ENCODE peak calls at places on chromosomes 7 and 10, in ten cellular contexts. One of them, this sample, is unnamed.
A peak's percentile ranks its signal among the peaks of the same experiment; 100 is the strongest.

GRCh38 chr7:47197508-47197907 is 384.4 kb downstream of the TNS3 start:
- DNase-seq in activated T-helper 1 cell treated with anti-CD3 and anti-CD28 coated beads, Interleukin-2, amount 50 U/mL, for 16 hours: no peak
- DNase-seq in amniotic stem cell: no peak
- DNase-seq in GM12892: no peak
- DNase-seq in AG10803: no peak
- DNase-seq in osteocyte: no peak
- DNase-seq in astrocyte of the spinal cord: no peak
- DNase-seq in NCI-H1105: no peak
- DNase-seq in cardiac fibroblast: no peak
- DNase-seq in NT2/D1: no peak
- DNase-seq in this sample: no peak

GRCh38 chr10:74842301-74842700 is 15.9 kb downstream of the KAT6B start:
- DNase-seq in GM12892: no peak
- DNase-seq in NT2/D1: no peak
- DNase-seq in NCI-H1105: no peak
- DNase-seq in AG10803: peak; percentile 46
- DNase-seq in osteocyte: no peak
- DNase-seq in astrocyte of the spinal cord: no peak
- DNase-seq in amniotic stem cell: no peak
- DNase-seq in cardiac fibroblast: no peak
- DNase-seq in activated T-helper 1 cell treated with anti-CD3 and anti-CD28 coated beads, Interleukin-2, amount 50 U/mL, for 16 hours: no peak
- DNase-seq in this sample: peak; percentile 15

GRCh38 chr10:122154733-122155366 is 116.2 kb upstream of the BTBD16 start:
- DNase-seq in GM12892: no peak
- DNase-seq in astrocyte of the spinal cord: peak; percentile 68
- DNase-seq in amniotic stem cell: no peak
- DNase-seq in osteocyte: no peak
- DNase-seq in NT2/D1: no peak
- DNase-seq in NCI-H1105: no peak
- DNase-seq in cardiac fibroblast: peak; percentile 71
- DNase-seq in AG10803: peak; percentile 76
- DNase-seq in activated T-helper 1 cell treated with anti-CD3 and anti-CD28 coated beads, Interleukin-2, amount 50 U/mL, for 16 hours: no peak
- DNase-seq in this sample: no peak

GRCh38 chr7:90563286-90563685 is 32.8 kb upstream of the CDK14 start:
- DNase-seq in amniotic stem cell: no peak
- DNase-seq in osteocyte: no peak
- DNase-seq in cardiac fibroblast: peak; percentile 25
- DNase-seq in NT2/D1: no peak
- DNase-seq in NCI-H1105: no peak
- DNase-seq in activated T-helper 1 cell treated with anti-CD3 and anti-CD28 coated beads, Interleukin-2, amount 50 U/mL, for 16 hours: no peak
- DNase-seq in GM12892: no peak
- DNase-seq in AG10803: peak; percentile 76
- DNase-seq in astrocyte of the spinal cord: no peak
- DNase-seq in this sample: peak; percentile 14

GRCh38 chr7:77982926-77983550 is 184.5 kb downstream of the PHTF2 start:
- DNase-seq in cardiac fibroblast: no peak
- DNase-seq in GM12892: no peak
- DNase-seq in amniotic stem cell: no peak
- DNase-seq in AG10803: no peak
- DNase-seq in osteocyte: no peak
- DNase-seq in astrocyte of the spinal cord: no peak
- DNase-seq in NCI-H1105: no peak
- DNase-seq in NT2/D1: no peak
- DNase-seq in activated T-helper 1 cell treated with anti-CD3 and anti-CD28 coated beads, Interleukin-2, amount 50 U/mL, for 16 hours: no peak
- DNase-seq in this sample: no peak

GRCh38 chr7:42733040-42733439 is 178.8 kb downstream of the C7orf25 start:
- DNase-seq in GM12892: no peak
- DNase-seq in AG10803: no peak
- DNase-seq in NCI-H1105: no peak
- DNase-seq in osteocyte: no peak
- DNase-seq in activated T-helper 1 cell treated with anti-CD3 and anti-CD28 coated beads, Interleukin-2, amount 50 U/mL, for 16 hours: no peak
- DNase-seq in astrocyte of the spinal cord: no peak
- DNase-seq in amniotic stem cell: no peak
- DNase-seq in NT2/D1: no peak
- DNase-seq in cardiac fibroblast: no peak
- DNase-seq in this sample: no peak

GRCh38 chr7:26398436-26399308 is 107.0 kb downstream of the SNX10 start:
- DNase-seq in cardiac fibroblast: peak; percentile 37
- DNase-seq in NCI-H1105: peak; percentile 56
- DNase-seq in activated T-helper 1 cell treated with anti-CD3 and anti-CD28 coated beads, Interleukin-2, amount 50 U/mL, for 16 hours: no peak
- DNase-seq in GM12892: peak; percentile 66
- DNase-seq in AG10803: peak; percentile 44
- DNase-seq in NT2/D1: no peak
- DNase-seq in astrocyte of the spinal cord: peak; percentile 13
- DNase-seq in amniotic stem cell: no peak
- DNase-seq in osteocyte: no peak
- DNase-seq in this sample: peak; percentile 14

GRCh38 chr7:112897839-112898431 is 107.7 kb upstream of the TMEM168 start:
- DNase-seq in NT2/D1: no peak
- DNase-seq in NCI-H1105: no peak
- DNase-seq in activated T-helper 1 cell treated with anti-CD3 and anti-CD28 coated beads, Interleukin-2, amount 50 U/mL, for 16 hours: no peak
- DNase-seq in osteocyte: no peak
- DNase-seq in cardiac fibroblast: no peak
- DNase-seq in amniotic stem cell: no peak
- DNase-seq in AG10803: no peak
- DNase-seq in astrocyte of the spinal cord: no peak
- DNase-seq in GM12892: no peak
- DNase-seq in this sample: no peak

GRCh38 chr10:73802276-73802991 is 9.0 kb downstream of the NDST2 start:
- DNase-seq in osteocyte: no peak
- DNase-seq in activated T-helper 1 cell treated with anti-CD3 and anti-CD28 coated beads, Interleukin-2, amount 50 U/mL, for 16 hours: no peak
- DNase-seq in GM12892: no peak
- DNase-seq in NT2/D1: no peak
- DNase-seq in AG10803: no peak
- DNase-seq in amniotic stem cell: no peak
- DNase-seq in cardiac fibroblast: no peak
- DNase-seq in astrocyte of the spinal cord: no peak
- DNase-seq in NCI-H1105: no peak
- DNase-seq in this sample: no peak

GRCh38 chr7:76327610-76328009 is 25.1 kb downstream of the HSPB1 start:
- DNase-seq in GM12892: no peak
- DNase-seq in amniotic stem cell: no peak
- DNase-seq in AG10803: no peak
- DNase-seq in activated T-helper 1 cell treated with anti-CD3 and anti-CD28 coated beads, Interleukin-2, amount 50 U/mL, for 16 hours: no peak
- DNase-seq in NCI-H1105: no peak
- DNase-seq in cardiac fibroblast: no peak
- DNase-seq in astrocyte of the spinal cord: no peak
- DNase-seq in NT2/D1: no peak
- DNase-seq in osteocyte: no peak
- DNase-seq in this sample: no peak

GRCh38 chr10:131119626-131120355 is 191.7 kb downstream of the TCERG1L start:
- DNase-seq in NCI-H1105: no peak
- DNase-seq in GM12892: no peak
- DNase-seq in amniotic stem cell: no peak
- DNase-seq in NT2/D1: no peak
- DNase-seq in cardiac fibroblast: no peak
- DNase-seq in AG10803: no peak
- DNase-seq in astrocyte of the spinal cord: no peak
- DNase-seq in osteocyte: no peak
- DNase-seq in activated T-helper 1 cell treated with anti-CD3 and anti-CD28 coated beads, Interleukin-2, amount 50 U/mL, for 16 hours: no peak
- DNase-seq in this sample: no peak

GRCh38 chr10:133030126-133030525 is 57.6 kb upstream of the ADGRA1 start:
- DNase-seq in osteocyte: no peak
- DNase-seq in cardiac fibroblast: no peak
- DNase-seq in NT2/D1: no peak
- DNase-seq in activated T-helper 1 cell treated with anti-CD3 and anti-CD28 coated beads, Interleukin-2, amount 50 U/mL, for 16 hours: no peak
- DNase-seq in AG10803: no peak
- DNase-seq in astrocyte of the spinal cord: no peak
- DNase-seq in NCI-H1105: no peak
- DNase-seq in GM12892: no peak
- DNase-seq in amniotic stem cell: no peak
- DNase-seq in this sample: no peak

GRCh38 chr7:131511774-131512535 is 44.5 kb downstream of the PODXL start:
- DNase-seq in cardiac fibroblast: peak; percentile 41
- DNase-seq in NT2/D1: no peak
- DNase-seq in amniotic stem cell: no peak
- DNase-seq in astrocyte of the spinal cord: no peak
- DNase-seq in osteocyte: peak; percentile 34
- DNase-seq in AG10803: peak; percentile 38
- DNase-seq in GM12892: no peak
- DNase-seq in activated T-helper 1 cell treated with anti-CD3 and anti-CD28 coated beads, Interleukin-2, amount 50 U/mL, for 16 hours: no peak
- DNase-seq in NCI-H1105: no peak
- DNase-seq in this sample: no peak

GRCh38 chr7:44184221-44184873 is 4.9 kb downstream of the GCK start:
- DNase-seq in GM12892: no peak
- DNase-seq in activated T-helper 1 cell treated with anti-CD3 and anti-CD28 coated beads, Interleukin-2, amount 50 U/mL, for 16 hours: no peak
- DNase-seq in amniotic stem cell: peak; percentile 65
- DNase-seq in NT2/D1: no peak
- DNase-seq in cardiac fibroblast: peak; percentile 59
- DNase-seq in osteocyte: peak; percentile 84
- DNase-seq in astrocyte of the spinal cord: peak; percentile 93
- DNase-seq in AG10803: peak; percentile 70
- DNase-seq in NCI-H1105: no peak
- DNase-seq in this sample: peak; percentile 90

GRCh38 chr7:33423646-33424020 is 294.3 kb downstream of the BBS9 start:
- DNase-seq in osteocyte: no peak
- DNase-seq in NT2/D1: peak; percentile 67
- DNase-seq in AG10803: no peak
- DNase-seq in activated T-helper 1 cell treated with anti-CD3 and anti-CD28 coated beads, Interleukin-2, amount 50 U/mL, for 16 hours: no peak
- DNase-seq in NCI-H1105: no peak
- DNase-seq in GM12892: peak; percentile 0
- DNase-seq in amniotic stem cell: no peak
- DNase-seq in cardiac fibroblast: peak; percentile 8
- DNase-seq in astrocyte of the spinal cord: no peak
- DNase-seq in this sample: peak; percentile 10

GRCh38 chr7:139875821-139876241 is 46.8 kb downstream of the TBXAS1 start:
- DNase-seq in NCI-H1105: no peak
- DNase-seq in astrocyte of the spinal cord: no peak
- DNase-seq in osteocyte: peak; percentile 48
- DNase-seq in amniotic stem cell: no peak
- DNase-seq in AG10803: no peak
- DNase-seq in GM12892: no peak
- DNase-seq in cardiac fibroblast: peak; percentile 37
- DNase-seq in activated T-helper 1 cell treated with anti-CD3 and anti-CD28 coated beads, Interleukin-2, amount 50 U/mL, for 16 hours: no peak
- DNase-seq in NT2/D1: no peak
- DNase-seq in this sample: peak; percentile 27

GRCh38 chr10:108360187-108360586 is 1195.7 kb upstream of the SORCS1 start:
- DNase-seq in cardiac fibroblast: no peak
- DNase-seq in astrocyte of the spinal cord: peak; percentile 55
- DNase-seq in GM12892: no peak
- DNase-seq in osteocyte: no peak
- DNase-seq in NCI-H1105: no peak
- DNase-seq in AG10803: peak; percentile 27
- DNase-seq in activated T-helper 1 cell treated with anti-CD3 and anti-CD28 coated beads, Interleukin-2, amount 50 U/mL, for 16 hours: no peak
- DNase-seq in NT2/D1: no peak
- DNase-seq in amniotic stem cell: no peak
- DNase-seq in this sample: no peak

GRCh38 chr7:102065226-102065625 is 221.4 kb upstream of the SH2B2 start:
- DNase-seq in osteocyte: no peak
- DNase-seq in NT2/D1: no peak
- DNase-seq in GM12892: no peak
- DNase-seq in NCI-H1105: no peak
- DNase-seq in cardiac fibroblast: no peak
- DNase-seq in amniotic stem cell: no peak
- DNase-seq in astrocyte of the spinal cord: no peak
- DNase-seq in AG10803: no peak
- DNase-seq in activated T-helper 1 cell treated with anti-CD3 and anti-CD28 coated beads, Interleukin-2, amount 50 U/mL, for 16 hours: no peak
- DNase-seq in this sample: no peak

GRCh38 chr7:35714862-35715261 is 19.9 kb upstream of the HERPUD2 start:
- DNase-seq in NT2/D1: no peak
- DNase-seq in cardiac fibroblast: no peak
- DNase-seq in GM12892: no peak
- DNase-seq in astrocyte of the spinal cord: no peak
- DNase-seq in osteocyte: no peak
- DNase-seq in AG10803: no peak
- DNase-seq in activated T-helper 1 cell treated with anti-CD3 and anti-CD28 coated beads, Interleukin-2, amount 50 U/mL, for 16 hours: no peak
- DNase-seq in amniotic stem cell: no peak
- DNase-seq in NCI-H1105: no peak
- DNase-seq in this sample: no peak

GRCh38 chr10:101052285-101052684 is 9.5 kb upstream of the KAZALD1 start:
- DNase-seq in AG10803: peak; percentile 85
- DNase-seq in NT2/D1: no peak
- DNase-seq in amniotic stem cell: peak; percentile 42
- DNase-seq in osteocyte: no peak
- DNase-seq in activated T-helper 1 cell treated with anti-CD3 and anti-CD28 coated beads, Interleukin-2, amount 50 U/mL, for 16 hours: no peak
- DNase-seq in NCI-H1105: no peak
- DNase-seq in cardiac fibroblast: peak; percentile 80
- DNase-seq in GM12892: no peak
- DNase-seq in astrocyte of the spinal cord: peak; percentile 69
- DNase-seq in this sample: peak; percentile 84

GRCh38 chr7:37986780-37987380 is 66.4 kb downstream of the EPDR1 start:
- DNase-seq in NT2/D1: peak; percentile 88
- DNase-seq in amniotic stem cell: no peak
- DNase-seq in GM12892: no peak
- DNase-seq in osteocyte: no peak
- DNase-seq in activated T-helper 1 cell treated with anti-CD3 and anti-CD28 coated beads, Interleukin-2, amount 50 U/mL, for 16 hours: no peak
- DNase-seq in cardiac fibroblast: no peak
- DNase-seq in AG10803: peak; percentile 57
- DNase-seq in NCI-H1105: no peak
- DNase-seq in astrocyte of the spinal cord: peak; percentile 93
- DNase-seq in this sample: peak; percentile 91

GRCh38 chr10:132858121-132859081 is 72.5 kb upstream of the NKX6-2 start:
- DNase-seq in amniotic stem cell: no peak
- DNase-seq in GM12892: no peak
- DNase-seq in astrocyte of the spinal cord: no peak
- DNase-seq in cardiac fibroblast: no peak
- DNase-seq in NT2/D1: no peak
- DNase-seq in NCI-H1105: no peak
- DNase-seq in osteocyte: no peak
- DNase-seq in AG10803: no peak
- DNase-seq in activated T-helper 1 cell treated with anti-CD3 and anti-CD28 coated beads, Interleukin-2, amount 50 U/mL, for 16 hours: peak; percentile 3
- DNase-seq in this sample: no peak

GRCh38 chr7:127678947-127679346 is 27.0 kb downstream of the SND1 start:
- DNase-seq in NCI-H1105: no peak
- DNase-seq in astrocyte of the spinal cord: peak; percentile 50
- DNase-seq in osteocyte: no peak
- DNase-seq in NT2/D1: no peak
- DNase-seq in GM12892: peak; percentile 13
- DNase-seq in AG10803: no peak
- DNase-seq in cardiac fibroblast: no peak
- DNase-seq in activated T-helper 1 cell treated with anti-CD3 and anti-CD28 coated beads, Interleukin-2, amount 50 U/mL, for 16 hours: no peak
- DNase-seq in amniotic stem cell: peak; percentile 13
- DNase-seq in this sample: peak; percentile 63

GRCh38 chr10:88851706-88852105 is at the start of gene ANKRD22:
- DNase-seq in activated T-helper 1 cell treated with anti-CD3 and anti-CD28 coated beads, Interleukin-2, amount 50 U/mL, for 16 hours: no peak
- DNase-seq in GM12892: no peak
- DNase-seq in NCI-H1105: no peak
- DNase-seq in amniotic stem cell: peak; percentile 9
- DNase-seq in astrocyte of the spinal cord: peak; percentile 50
- DNase-seq in AG10803: peak; percentile 42
- DNase-seq in NT2/D1: no peak
- DNase-seq in cardiac fibroblast: peak; percentile 76
- DNase-seq in osteocyte: no peak
- DNase-seq in this sample: peak; percentile 84

GRCh38 chr10:113612154-113612553 is 51.7 kb downstream of the NRAP start:
- DNase-seq in astrocyte of the spinal cord: no peak
- DNase-seq in GM12892: no peak
- DNase-seq in cardiac fibroblast: no peak
- DNase-seq in NCI-H1105: no peak
- DNase-seq in amniotic stem cell: no peak
- DNase-seq in osteocyte: no peak
- DNase-seq in NT2/D1: no peak
- DNase-seq in activated T-helper 1 cell treated with anti-CD3 and anti-CD28 coated beads, Interleukin-2, amount 50 U/mL, for 16 hours: no peak
- DNase-seq in AG10803: no peak
- DNase-seq in this sample: no peak

GRCh38 chr7:99141756-99142726 is 1.9 kb downstream of the SMURF1 start:
- DNase-seq in GM12892: no peak
- DNase-seq in NCI-H1105: no peak
- DNase-seq in cardiac fibroblast: peak; percentile 88
- DNase-seq in astrocyte of the spinal cord: peak; percentile 73
- DNase-seq in AG10803: peak; percentile 88
- DNase-seq in amniotic stem cell: peak; percentile 72
- DNase-seq in activated T-helper 1 cell treated with anti-CD3 and anti-CD28 coated beads, Interleukin-2, amount 50 U/mL, for 16 hours: peak; percentile 50
- DNase-seq in NT2/D1: peak; percentile 52
- DNase-seq in osteocyte: peak; percentile 87
- DNase-seq in this sample: peak; percentile 67

GRCh38 chr10:107163904-107164861 is at the start of gene SORCS1:
- DNase-seq in osteocyte: no peak
- DNase-seq in AG10803: no peak
- DNase-seq in NT2/D1: no peak
- DNase-seq in amniotic stem cell: no peak
- DNase-seq in NCI-H1105: no peak
- DNase-seq in cardiac fibroblast: peak; percentile 1
- DNase-seq in activated T-helper 1 cell treated with anti-CD3 and anti-CD28 coated beads, Interleukin-2, amount 50 U/mL, for 16 hours: no peak
- DNase-seq in astrocyte of the spinal cord: no peak
- DNase-seq in GM12892: no peak
- DNase-seq in this sample: no peak

GRCh38 chr7:34190299-34190698 is 285.0 kb downstream of the BMPER start:
- DNase-seq in GM12892: no peak
- DNase-seq in NT2/D1: no peak
- DNase-seq in AG10803: peak; percentile 11
- DNase-seq in NCI-H1105: no peak
- DNase-seq in cardiac fibroblast: no peak
- DNase-seq in osteocyte: no peak
- DNase-seq in activated T-helper 1 cell treated with anti-CD3 and anti-CD28 coated beads, Interleukin-2, amount 50 U/mL, for 16 hours: no peak
- DNase-seq in astrocyte of the spinal cord: no peak
- DNase-seq in amniotic stem cell: no peak
- DNase-seq in this sample: no peak